ENCODE peak calls at places on chromosomes 13 and 19, in five cellular contexts. F, C, R, T and N are unnamed samples.
A peak's percentile ranks its signal among the peaks of the same experiment; 100 is the strongest.

GRCh38 chr13:50948576-50948975 is 39.0 kb downstream of the RNASEH2B start:
- DNase-seq in F (peak; percentile 26), C (no peak), R (no peak), T (no peak), N (peak; percentile 19)

GRCh38 chr19:3743486-3743885 is 18.0 kb downstream of the APBA3 start:
- DNase-seq in F (no peak), C (peak; percentile 44), R (no peak), T (peak; percentile 16), N (no peak)

GRCh38 chr19:3243851-3244700 is 19.6 kb downstream of the CELF5 start:
- DNase-seq in F (peak; percentile 39), C (peak; percentile 88), R (peak; percentile 24), T (peak; percentile 65), N (peak; percentile 64)

GRCh38 chr19:18157465-18158063 is 4.6 kb downstream of the PIK3R2 start:
- DNase-seq in F (no peak), C (peak; percentile 75), R (no peak), T (no peak), N (no peak)

GRCh38 chr19:55493650-55494171 is 5.5 kb downstream of the SSC5D start:
- DNase-seq in F (no peak), C (no peak), R (no peak), T (no peak), N (no peak)

GRCh38 chr19:54439174-54439851 is 9.7 kb upstream of the LENG8 start:
- DNase-seq in F (no peak), C (peak; percentile 93), R (no peak), T (peak; percentile 37), N (no peak)

GRCh38 chr13:25171517-25172302 is at the start of gene AMER2:
- DNase-seq in F (no peak), C (peak; percentile 37), R (no peak), T (peak; percentile 2), N (no peak)

GRCh38 chr13:66673401-66673800 is 556.7 kb downstream of the PCDH9 start:
- DNase-seq in F (peak; percentile 85), C (no peak), R (no peak), T (peak; percentile 91), N (peak; percentile 62)

GRCh38 chr19:39514840-39515550 is at the start of gene SELENOV:
- DNase-seq in F (no peak), C (peak; percentile 94), R (no peak), T (no peak), N (no peak)